ENCODE peak calls at places on chromosomes 6 and 20, in nine cellular contexts. J is sigmoid colon; I is brain microvascular endothelial cell; X is CD8-positive, alpha-beta memory T cell; Z is cardiac muscle cell; P is CD4-positive, alpha-beta memory T cell; H is heart right ventricle; E is fibroblast of lung; K is breast epithelium. R is an unnamed sample.

GRCh38 chr20:5153612-5154542 is 27.1 kb downstream of the CDS2 start:
- DNase-seq in J (no peak), I (no peak), X (no peak), Z (no peak), P (no peak), H (no peak), E (no peak), K (no peak), R (no peak)

GRCh38 chr20:58893355-58894151 is 41.0 kb downstream of the GNAS start:
- DNase-seq in J (no peak), I (no peak), X (no peak), Z (no peak), P (no peak), H (no peak), E (no peak), K (no peak), R (no peak)

GRCh38 chr6:155253337-155253736 is 10.5 kb upstream of the CLDN20 start:
- DNase-seq in J (no peak), I (no peak), X (no peak), Z (no peak), P (no peak), H (no peak), E (no peak), K (no peak), R (no peak)

GRCh38 chr20:35395728-35396127 is 16.0 kb downstream of the UQCC1 start:
- DNase-seq in J (no peak), I (peak), X (no peak), Z (no peak), P (no peak), H (no peak), E (peak), K (no peak), R (no peak)

GRCh38 chr20:3804781-3805180 is 8.7 kb downstream of the CDC25B start:
- DNase-seq in J (no peak), I (no peak), X (no peak), Z (no peak), P (no peak), H (no peak), E (no peak), K (no peak), R (no peak)

GRCh38 chr20:62913043-62913630 is 13.2 kb downstream of the DIDO1 start:
- DNase-seq in J (no peak), I (no peak), X (no peak), Z (no peak), P (no peak), H (no peak), E (no peak), K (no peak), R (no peak)

GRCh38 chr20:17530716-17531536 is at the start of gene BFSP1:
- DNase-seq in J (no peak), I (peak), X (peak), Z (peak), P (peak), H (peak), E (peak), K (peak), R (no peak)

GRCh38 chr6:148700047-148700712 is 46.6 kb upstream of the UST start:
- DNase-seq in J (no peak), I (no peak), X (no peak), Z (no peak), P (no peak), H (no peak), E (peak), K (no peak), R (no peak)

GRCh38 chr20:14009206-14009605 is 13.9 kb downstream of the MACROD2 start:
- DNase-seq in J (no peak), I (no peak), X (no peak), Z (no peak), P (no peak), H (no peak), E (no peak), K (no peak), R (no peak)

GRCh38 chr6:22025468-22026159 is 271.2 kb downstream of the PRL start:
- DNase-seq in J (no peak), I (peak), X (no peak), Z (peak), P (no peak), H (no peak), E (peak), K (no peak), R (peak)

GRCh38 chr6:155158044-155158843 is 105.6 kb upstream of the CLDN20 start:
- DNase-seq in J (no peak), I (no peak), X (no peak), Z (no peak), P (no peak), H (no peak), E (peak), K (no peak), R (no peak)

GRCh38 chr6:28542440-28543293 is 17.0 kb downstream of the GPX5 start:
- DNase-seq in J (no peak), I (peak), X (peak), Z (peak), P (peak), H (no peak), E (peak), K (no peak), R (peak)

GRCh38 chr20:2879148-2879547 is 5.9 kb downstream of the PTPRA start:
- DNase-seq in J (no peak), I (peak), X (no peak), Z (no peak), P (no peak), H (no peak), E (peak), K (no peak), R (no peak)

GRCh38 chr6:7390218-7390878 is 740 bp downstream of the RIOK1 start:
- DNase-seq in J (no peak), I (no peak), X (peak), Z (no peak), P (no peak), H (no peak), E (no peak), K (no peak), R (peak)

GRCh38 chr6:125597411-125598253 is 151.8 kb upstream of the HEY2 start:
- DNase-seq in J (no peak), I (no peak), X (no peak), Z (peak), P (no peak), H (peak), E (no peak), K (no peak), R (no peak)

GRCh38 chr6:10314163-10314955 is 100.5 kb downstream of the TFAP2A start:
- DNase-seq in J (no peak), I (no peak), X (no peak), Z (no peak), P (no peak), H (no peak), E (no peak), K (no peak), R (no peak)

GRCh38 chr6:84772428-84773132 is 8.2 kb upstream of the TBX18 start:
- DNase-seq in J (no peak), I (no peak), X (no peak), Z (no peak), P (no peak), H (peak), E (no peak), K (no peak), R (no peak)

GRCh38 chr6:24099181-24099580 is 26.8 kb upstream of the NRSN1 start:
- DNase-seq in J (no peak), I (no peak), X (no peak), Z (no peak), P (no peak), H (no peak), E (no peak), K (no peak), R (no peak)

GRCh38 chr6:158687507-158687906 is 37.7 kb downstream of the SYTL3 start:
- DNase-seq in J (no peak), I (no peak), X (no peak), Z (no peak), P (no peak), H (no peak), E (no peak), K (no peak), R (no peak)

GRCh38 chr20:51412991-51413471 is 129.5 kb downstream of the NFATC2 start:
- DNase-seq in J (no peak), I (no peak), X (no peak), Z (no peak), P (no peak), H (no peak), E (peak), K (no peak), R (no peak)

GRCh38 chr20:51096571-51097267 is 73.8 kb upstream of the KCNG1 start:
- DNase-seq in J (no peak), I (no peak), X (no peak), Z (no peak), P (no peak), H (no peak), E (no peak), K (no peak), R (no peak)

GRCh38 chr6:138882369-138883017 is 86.6 kb downstream of the ECT2L start:
- DNase-seq in J (no peak), I (no peak), X (no peak), Z (no peak), P (no peak), H (no peak), E (no peak), K (no peak), R (peak)

GRCh38 chr20:43722153-43722505 is 4.7 kb downstream of the GTSF1L start:
- DNase-seq in J (no peak), I (no peak), X (peak), Z (no peak), P (peak), H (no peak), E (no peak), K (no peak), R (no peak)

GRCh38 chr20:22063753-22064152 is 358.3 kb downstream of the PAX1 start:
- DNase-seq in J (no peak), I (no peak), X (no peak), Z (no peak), P (no peak), H (no peak), E (no peak), K (no peak), R (no peak)

GRCh38 chr20:56702931-56703840 is 74.1 kb downstream of the TFAP2C start:
- DNase-seq in J (no peak), I (no peak), X (no peak), Z (no peak), P (no peak), H (no peak), E (no peak), K (no peak), R (no peak)

GRCh38 chr20:37526238-37526838 is 1.3 kb downstream of the BLCAP start:
- DNase-seq in J (no peak), I (peak), X (no peak), Z (peak), P (no peak), H (no peak), E (no peak), K (no peak), R (no peak)

GRCh38 chr20:24702501-24703283 is 233.3 kb downstream of the SYNDIG1 start:
- DNase-seq in J (no peak), I (no peak), X (no peak), Z (no peak), P (no peak), H (no peak), E (no peak), K (no peak), R (no peak)

GRCh38 chr6:105596284-105596755 is 193.4 kb upstream of the PREP start:
- DNase-seq in J (no peak), I (peak), X (no peak), Z (no peak), P (no peak), H (no peak), E (peak), K (no peak), R (no peak)

GRCh38 chr20:38779247-38780097 is 26.0 kb upstream of the PPP1R16B start:
- DNase-seq in J (no peak), I (no peak), X (no peak), Z (peak), P (no peak), H (no peak), E (no peak), K (no peak), R (no peak)

GRCh38 chr6:1554881-1555569 is 54.7 kb upstream of the FOXC1 start:
- DNase-seq in J (peak), I (peak), X (peak), Z (peak), P (peak), H (peak), E (peak), K (peak), R (no peak)

GRCh38 chr6:113364781-113365545 is 492.2 kb upstream of the MARCKS start:
- DNase-seq in J (no peak), I (peak), X (no peak), Z (no peak), P (no peak), H (no peak), E (no peak), K (no peak), R (no peak)

GRCh38 chr6:129890164-129890563 is 29.0 kb upstream of the TMEM244 start:
- DNase-seq in J (no peak), I (peak), X (no peak), Z (no peak), P (no peak), H (no peak), E (peak), K (no peak), R (no peak)

GRCh38 chr20:44489931-44490330 is 14.3 kb downstream of the TTPAL start:
- DNase-seq in J (no peak), I (no peak), X (no peak), Z (no peak), P (no peak), H (no peak), E (no peak), K (no peak), R (no peak)

GRCh38 chr6:73585566-73586415 is 65.0 kb upstream of the EEF1A1 start:
- DNase-seq in J (no peak), I (peak), X (peak), Z (peak), P (peak), H (no peak), E (peak), K (no peak), R (peak)

GRCh38 chr20:219290-220115 is 7.6 kb upstream of the DEFB129 start:
- DNase-seq in J (no peak), I (peak), X (no peak), Z (peak), P (no peak), H (no peak), E (peak), K (no peak), R (no peak)

GRCh38 chr20:14764511-14765369 is 427.3 kb upstream of the FLRT3 start:
- DNase-seq in J (no peak), I (no peak), X (no peak), Z (no peak), P (no peak), H (no peak), E (no peak), K (peak), R (no peak)

GRCh38 chr6:116398366-116399005 is 27.7 kb downstream of the DSE start:
- DNase-seq in J (no peak), I (peak), X (no peak), Z (no peak), P (no peak), H (no peak), E (peak), K (no peak), R (no peak)

GRCh38 chr6:116399287-116399686 is 28.5 kb downstream of the DSE start:
- DNase-seq in J (no peak), I (no peak), X (no peak), Z (no peak), P (no peak), H (no peak), E (no peak), K (no peak), R (no peak)

GRCh38 chr6:116396451-116396850 is 25.7 kb downstream of the DSE start:
- DNase-seq in J (no peak), I (no peak), X (no peak), Z (no peak), P (no peak), H (no peak), E (peak), K (no peak), R (no peak)

GRCh38 chr6:116395647-116396046 is 24.9 kb downstream of the DSE start:
- DNase-seq in J (no peak), I (no peak), X (no peak), Z (no peak), P (no peak), H (no peak), E (no peak), K (no peak), R (no peak)

DNA sequence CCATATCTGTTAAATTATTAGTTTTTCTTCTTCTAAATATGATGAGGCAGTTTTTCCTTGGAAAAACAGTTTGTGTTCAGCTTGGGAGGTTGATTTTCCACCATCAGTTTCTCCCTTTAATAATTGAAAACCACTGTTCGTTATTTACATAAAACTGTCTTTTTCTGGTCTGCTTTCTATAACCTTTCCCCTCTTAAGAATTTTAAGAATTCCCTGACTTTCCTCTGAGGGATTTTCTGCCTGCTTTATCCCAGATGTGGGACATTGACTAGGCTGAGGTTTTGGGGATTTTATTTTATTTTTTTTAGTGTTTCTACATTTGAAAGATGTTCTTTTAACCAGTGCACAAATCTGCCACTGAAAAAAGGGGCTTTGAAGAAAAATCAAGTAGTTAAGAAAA is 27.2 kb downstream of the DSE start:
- DNase-seq in J (no peak), I (no peak), X (no peak), Z (no peak), P (no peak), H (no peak), E (peak), K (no peak), R (no peak)
- H3K4me3 ChIP-seq in J (no peak), I (peak), X (no peak), Z (no peak), P (no peak), H (no peak), E (peak), K (no peak), R (no peak)

GRCh38 chr20:47500554-47500953 is 1.1 kb upstream of the NCOA3 start:
- DNase-seq in J (no peak), I (no peak), X (no peak), Z (no peak), P (no peak), H (no peak), E (no peak), K (no peak), R (no peak)
- H3K4me3 ChIP-seq in J (no peak), I (no peak), X (no peak), Z (no peak), P (no peak), H (no peak), E (peak), K (no peak), R (peak)

GRCh38 chr6:163356743-163357142 is 57.8 kb upstream of the QKI start:
- DNase-seq in J (no peak), I (no peak), X (no peak), Z (no peak), P (no peak), H (no peak), E (no peak), K (no peak), R (no peak)

GRCh38 chr6:163354779-163355431 is 59.6 kb upstream of the QKI start:
- DNase-seq in J (no peak), I (peak), X (no peak), Z (no peak), P (no peak), H (peak), E (no peak), K (no peak), R (no peak)

GRCh38 chr6:163356324-163356723 is 58.2 kb upstream of the QKI start:
- DNase-seq in J (peak), I (peak), X (no peak), Z (peak), P (no peak), H (peak), E (peak), K (no peak), R (no peak)

GRCh38 chr6:163354085-163354484 is 60.4 kb upstream of the QKI start:
- DNase-seq in J (no peak), I (peak), X (no peak), Z (no peak), P (no peak), H (no peak), E (peak), K (no peak), R (no peak)

GRCh38 chr6:163355471-163355991 is 59.0 kb upstream of the QKI start:
- DNase-seq in J (peak), I (peak), X (no peak), Z (no peak), P (no peak), H (peak), E (peak), K (no peak), R (no peak)
- H3K4me3 ChIP-seq in J (no peak), I (peak), X (no peak), Z (no peak), P (no peak), H (peak), E (no peak), K (no peak), R (no peak)

GRCh38 chr6:111849298-111849697 is 24.0 kb downstream of the FYN start:
- DNase-seq in J (no peak), I (no peak), X (no peak), Z (no peak), P (no peak), H (no peak), E (no peak), K (no peak), R (no peak)
- H3K4me3 ChIP-seq in J (no peak), I (no peak), X (no peak), Z (no peak), P (no peak), H (no peak), E (no peak), K (no peak), R (no peak)

GRCh38 chr6:2852514-2852855 is 10.8 kb upstream of the SERPINB1 start:
- DNase-seq in J (no peak), I (no peak), X (no peak), Z (no peak), P (no peak), H (no peak), E (no peak), K (no peak), R (no peak)

GRCh38 chr6:2855061-2855519 is 13.4 kb upstream of the SERPINB1 start:
- DNase-seq in J (no peak), I (peak), X (no peak), Z (no peak), P (no peak), H (no peak), E (no peak), K (no peak), R (no peak)

GRCh38 chr6:2852921-2853322 is 11.3 kb upstream of the SERPINB1 start:
- DNase-seq in J (no peak), I (no peak), X (no peak), Z (no peak), P (no peak), H (no peak), E (no peak), K (no peak), R (no peak)

GRCh38 chr6:2853766-2854393 is 12.2 kb upstream of the SERPINB1 start:
- DNase-seq in J (no peak), I (peak), X (peak), Z (no peak), P (peak), H (no peak), E (peak), K (no peak), R (no peak)

GRCh38 chr6:2854394-2854982 is 12.8 kb upstream of the SERPINB1 start:
- DNase-seq in J (no peak), I (peak), X (no peak), Z (no peak), P (no peak), H (no peak), E (no peak), K (no peak), R (no peak)
- H3K4me3 ChIP-seq in J (peak), I (no peak), X (peak), Z (no peak), P (peak), H (peak), E (peak), K (peak), R (peak)

GRCh38 chr20:7493311-7493710 is 446.9 kb downstream of the HAO1 start:
- DNase-seq in J (no peak), I (no peak), X (no peak), Z (no peak), P (no peak), H (no peak), E (no peak), K (no peak), R (no peak)

GRCh38 chr20:7492257-7492656 is 448.0 kb downstream of the HAO1 start:
- DNase-seq in J (no peak), I (no peak), X (no peak), Z (no peak), P (no peak), H (no peak), E (no peak), K (no peak), R (no peak)

GRCh38 chr20:7490288-7490687 is 450.0 kb downstream of the HAO1 start:
- DNase-seq in J (no peak), I (no peak), X (no peak), Z (no peak), P (no peak), H (no peak), E (no peak), K (no peak), R (no peak)
- H3K4me3 ChIP-seq in J (no peak), I (no peak), X (no peak), Z (no peak), P (no peak), H (no peak), E (no peak), K (no peak), R (no peak)

GRCh38 chr6:166708466-166708865 is 81.4 kb upstream of the RPS6KA2 start:
- DNase-seq in J (no peak), I (no peak), X (no peak), Z (no peak), P (no peak), H (no peak), E (no peak), K (no peak), R (no peak)
- H3K4me3 ChIP-seq in J (no peak), I (no peak), X (no peak), Z (no peak), P (no peak), H (no peak), E (no peak), K (no peak), R (no peak)

GRCh38 chr20:8635837-8636236 is 433.1 kb upstream of the PLCB4 start:
- DNase-seq in J (no peak), I (no peak), X (no peak), Z (no peak), P (no peak), H (no peak), E (no peak), K (no peak), R (no peak)
- H3K4me3 ChIP-seq in J (no peak), I (no peak), X (no peak), Z (no peak), P (no peak), H (no peak), E (no peak), K (no peak), R (no peak)

GRCh38 chr6:34149831-34150400 is 4.0 kb upstream of the GRM4 start:
- DNase-seq in J (peak), I (no peak), X (no peak), Z (no peak), P (no peak), H (no peak), E (no peak), K (no peak), R (no peak)
- H3K4me3 ChIP-seq in J (no peak), I (no peak), X (no peak), Z (no peak), P (no peak), H (no peak), E (no peak), K (no peak), R (no peak)